ENCODE peak calls at places on chromosomes 12 and 14, in six cellular contexts. T is RWPE1, H is breast epithelium, Z is progenitor cell of endocrine pancreas, E is H9, J is neural crest cell. K is an unnamed sample.

GRCh38 chr12:67649165-67650126 is 901 bp downstream of the DYRK2 start:
- DNase-seq in T (peak; percentile 29), H (no peak), E (no peak), J (peak; percentile 12), Z (peak; percentile 39), K (no peak)

GRCh38 chr12:131096681-131097181 is 143.0 kb downstream of the ADGRD1 start:
- DNase-seq in J (no peak), H (no peak), T (no peak), E (peak; percentile 17), Z (no peak), K (peak; percentile 66)

GRCh38 chr12:7019043-7019569 is 830 bp upstream of the LPCAT3 start:
- DNase-seq in H (no peak), J (no peak), Z (no peak), E (no peak), T (no peak), K (no peak)

GRCh38 chr12:39378346-39378745 is 64.6 kb downstream of the KIF21A start:
- DNase-seq in E (no peak), J (no peak), Z (no peak), T (no peak), H (no peak), K (no peak)

GRCh38 chr12:9721394-9722092 is 11.4 kb downstream of the CLECL1 start:
- DNase-seq in Z (no peak), J (no peak), H (no peak), E (no peak), T (peak; percentile 66), K (no peak)

GRCh38 chr14:42079911-42080310 is 473.2 kb downstream of the LRFN5 start:
- DNase-seq in T (no peak), E (no peak), Z (no peak), J (no peak), H (no peak), K (no peak)

GRCh38 chr12:132672678-132673077 is 14.5 kb downstream of the POLE start:
- DNase-seq in H (no peak), T (no peak), E (no peak), Z (no peak), J (no peak), K (no peak)

GRCh38 chr12:91574391-91574790 is 391.8 kb upstream of the DCN start:
- DNase-seq in H (no peak), E (no peak), Z (no peak), J (no peak), T (no peak), K (no peak)

GRCh38 chr14:101558739-101559240 is 2.5 kb upstream of the DIO3 start:
- DNase-seq in J (no peak), T (no peak), E (no peak), Z (no peak), H (no peak), K (no peak)

GRCh38 chr12:120132863-120133385 is 16.4 kb upstream of the RAB35 start:
- DNase-seq in T (no peak), E (no peak), J (no peak), Z (no peak), H (no peak), K (no peak)

GRCh38 chr12:52788111-52788875 is 7.6 kb downstream of the KRT3 start:
- DNase-seq in T (no peak), J (no peak), E (no peak), H (no peak), Z (no peak), K (no peak)

GRCh38 chr12:108694812-108695278 is 36.5 kb downstream of the CORO1C start:
- DNase-seq in E (no peak), T (no peak), Z (no peak), J (no peak), H (no peak), K (no peak)

GRCh38 chr14:36659822-36660735 is 1.6 kb upstream of the PAX9 start:
- DNase-seq in H (no peak), J (no peak), T (no peak), E (no peak), Z (no peak), K (no peak)

GRCh38 chr12:6824962-6825381 is 3.2 kb upstream of the P3H3 start:
- DNase-seq in J (no peak), H (no peak), T (no peak), E (peak; percentile 61), Z (no peak), K (no peak)

GRCh38 chr12:116393859-116394650 is 116.6 kb upstream of the MED13L start:
- DNase-seq in E (no peak), Z (no peak), J (no peak), H (no peak), T (no peak), K (no peak)

GRCh38 chr12:67534671-67535070 is 113.9 kb upstream of the DYRK2 start:
- DNase-seq in H (no peak), E (no peak), J (no peak), T (peak; percentile 77), Z (no peak), K (no peak)

GRCh38 chr14:23751591-23751990 is 115.4 kb downstream of the DHRS2 start:
- DNase-seq in T (no peak), Z (no peak), E (no peak), J (no peak), H (no peak), K (no peak)

GRCh38 chr12:55972045-55972843 is 1.6 kb upstream of the RAB5B start:
- DNase-seq in E (no peak), T (peak; percentile 70), J (no peak), Z (no peak), H (peak; percentile 82), K (no peak)

GRCh38 chr14:68363841-68364711 is 428.8 kb downstream of the ZFP36L1 start:
- DNase-seq in H (no peak), Z (peak; percentile 37), T (no peak), J (peak; percentile 76), E (peak; percentile 74), K (no peak)

GRCh38 chr12:48092606-48093005 is 13.3 kb downstream of the SENP1 start:
- DNase-seq in Z (no peak), H (no peak), J (no peak), E (no peak), T (no peak), K (no peak)

GRCh38 chr12:43835656-43836454 is at the start of gene TMEM117:
- DNase-seq in J (peak; percentile 43), T (peak; percentile 50), H (peak; percentile 39), E (peak; percentile 69), Z (peak; percentile 38), K (peak; percentile 88)

GRCh38 chr14:34098985-34099349 is 148.1 kb upstream of the EGLN3 start:
- DNase-seq in E (no peak), H (no peak), T (no peak), J (no peak), Z (no peak), K (no peak)
- TF ChIP-seq CTCF in E (no peak), H (no peak), T (no peak), J (no peak), Z (no peak), K (no peak)

GRCh38 chr12:97288526-97288925 is 174.1 kb upstream of the RMST start:
- DNase-seq in J (no peak), Z (no peak), H (no peak), E (no peak), T (no peak), K (no peak)

DNA sequence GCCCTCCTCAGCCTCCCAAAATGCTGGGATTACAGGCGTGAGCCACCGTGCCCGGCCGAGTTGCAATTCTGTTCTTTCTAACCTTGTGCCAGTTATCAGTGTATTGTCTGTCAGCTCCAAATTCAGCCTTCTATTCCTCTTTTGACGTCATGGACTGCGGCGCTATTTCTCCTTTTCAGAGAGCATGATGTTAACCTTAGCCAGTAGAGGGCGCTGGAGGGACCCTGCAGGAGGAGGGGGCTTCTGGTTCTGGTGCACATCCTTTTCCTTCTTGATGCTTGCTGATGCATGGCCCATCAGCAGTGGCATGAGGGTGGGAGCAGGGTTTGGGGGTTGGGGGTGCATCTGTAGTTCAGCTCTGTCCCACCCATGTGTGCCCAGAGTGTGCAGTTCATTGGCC is 179.3 kb upstream of the RMST start:
- DNase-seq in Z (no peak), H (no peak), J (no peak), E (peak; percentile 52), T (no peak), K (no peak)
- TF ChIP-seq CTCF in Z (peak; percentile 20), H (no peak), J (peak; percentile 34), E (peak; percentile 79), T (no peak), K (no peak)

GRCh38 chr14:32230181-32230580 is 27.1 kb upstream of the RNU6-8 start:
- DNase-seq in E (no peak), T (peak; percentile 72), H (no peak), Z (no peak), J (no peak), K (no peak)
- TF ChIP-seq CTCF in E (no peak), T (no peak), H (no peak), Z (no peak), J (no peak), K (no peak)

GRCh38 chr14:61470261-61470953 is 149.0 kb downstream of the PRKCH start:
- DNase-seq in J (no peak), Z (no peak), E (peak; percentile 63), H (no peak), T (peak; percentile 43), K (no peak)
- TF ChIP-seq CTCF in J (no peak), Z (no peak), E (peak; percentile 35), H (no peak), T (no peak), K (peak; percentile 59)